ENCODE peak calls at places on chromosomes 3 and 15, in nine cellular contexts. I is stimulated activated CD4-positive, alpha-beta T cell treated with anti-CD3 and anti-CD28 coated beads, Interleukin-4, amount 100 ng/mL, for 4 hours; R is posterior cingulate gyrus; H is NCI-H345; V is GM10248; P is T-helper 2 cell treated with Interferon-gamma antibody and Interleukin-4, amounts not matched to agents 5 μg/mL and 100 μg/mL, for 36 hours; B is substantia nigra; D is iPS-NIHi11; U is activated T-cell treated with anti-CD3 and anti-CD28 coated beads, Interleukin-2, amount 50 U/mL, for 1 hour. C is an unnamed sample.

GRCh38 chr3:104080228-104080627 is 1286.5 kb upstream of the ALCAM start:
- DNase-seq in B (no peak), V (no peak), R (no peak), I (no peak), D (no peak), P (no peak), U (no peak), H (no peak), C (no peak)

GRCh38 chr3:36843065-36844051 is 79.0 kb upstream of the DCLK3 start:
- DNase-seq in P (peak; percentile 46), U (peak; percentile 47), R (no peak), D (peak; percentile 70), I (peak; percentile 48), H (no peak), B (no peak), V (peak; percentile 40), C (no peak)

GRCh38 chr3:98068824-98069223 is 18.1 kb upstream of the OR5AC2 start:
- DNase-seq in H (no peak), V (no peak), R (no peak), B (no peak), I (no peak), D (no peak), U (no peak), P (no peak), C (no peak)

GRCh38 chr15:55434989-55435825 is 26.9 kb downstream of the PIERCE2 start:
- DNase-seq in H (peak; percentile 10), P (no peak), B (no peak), D (peak; percentile 45), V (peak; percentile 56), U (no peak), R (no peak), I (no peak), C (no peak)

GRCh38 chr3:79236488-79236887 is 531.3 kb downstream of the ROBO1 start:
- DNase-seq in U (no peak), R (no peak), P (no peak), B (no peak), H (no peak), I (no peak), V (no peak), D (no peak), C (no peak)

GRCh38 chr3:155946178-155946577 is 75.7 kb downstream of the GMPS start:
- DNase-seq in D (no peak), H (no peak), V (no peak), P (no peak), I (no peak), U (no peak), B (no peak), R (no peak), C (no peak)

GRCh38 chr15:50051811-50052419 is 67.1 kb downstream of the ATP8B4 start:
- DNase-seq in U (no peak), P (no peak), I (no peak), D (peak; percentile 38), R (peak; percentile 62), H (no peak), V (peak; percentile 15), B (peak; percentile 13), C (no peak)

GRCh38 chr3:168865022-168865551 is 769.4 kb upstream of the GOLIM4 start:
- DNase-seq in D (no peak), V (peak; percentile 8), B (no peak), P (no peak), U (no peak), I (no peak), H (peak; percentile 0), R (no peak), C (no peak)

GRCh38 chr15:65954289-65954741 is 85.0 kb downstream of the RAB11A start:
- DNase-seq in V (no peak), R (no peak), P (no peak), B (no peak), D (peak; percentile 54), U (no peak), H (peak; percentile 81), I (no peak), C (no peak)

GRCh38 chr3:131020122-131020693 is 6.4 kb downstream of the ASTE1 start:
- DNase-seq in D (no peak), P (no peak), H (no peak), R (no peak), U (no peak), B (no peak), V (no peak), I (no peak), C (no peak)

GRCh38 chr3:30435950-30436349 is 170.5 kb upstream of the TGFBR2 start:
- DNase-seq in B (no peak), P (no peak), V (no peak), H (no peak), D (no peak), R (no peak), U (no peak), I (no peak), C (no peak)

GRCh38 chr15:73052679-73053397 is 575 bp downstream of the NEO1 start:
- DNase-seq in P (peak; percentile 12), R (peak; percentile 56), B (peak; percentile 50), V (peak; percentile 61), U (peak; percentile 31), D (peak; percentile 66), I (peak; percentile 2), H (peak; percentile 52), C (no peak)

GRCh38 chr15:81880833-81881232 is 165.0 kb downstream of the MEX3B start:
- DNase-seq in I (no peak), B (no peak), H (no peak), U (no peak), V (no peak), D (no peak), R (no peak), P (no peak), C (no peak)

GRCh38 chr3:15043772-15044171 is 21.3 kb downstream of the MRPS25 start:
- DNase-seq in V (no peak), U (no peak), D (no peak), I (no peak), H (no peak), B (no peak), P (no peak), R (no peak), C (no peak)

GRCh38 chr3:1191061-1191460 is 98.2 kb downstream of the CNTN6 start:
- DNase-seq in U (no peak), I (no peak), R (no peak), D (no peak), V (no peak), B (no peak), P (no peak), H (no peak), C (no peak)

GRCh38 chr3:51927095-51927977 is 14.4 kb downstream of the RRP9 start:
- DNase-seq in U (no peak), P (no peak), D (no peak), V (no peak), R (no peak), B (no peak), H (no peak), I (no peak), C (no peak)

GRCh38 chr15:101368868-101369642 is 74.0 kb upstream of the SNRPA1 start:
- DNase-seq in V (no peak), D (no peak), P (no peak), H (no peak), I (no peak), U (no peak), B (no peak), R (no peak), C (no peak)

GRCh38 chr15:64571857-64572291 is 111.5 kb downstream of the ZNF609 start:
- DNase-seq in H (no peak), P (no peak), B (no peak), D (no peak), I (no peak), V (peak; percentile 50), R (no peak), U (no peak), C (no peak)

GRCh38 chr15:42355291-42355690 is 4.0 kb upstream of the CAPN3 start:
- DNase-seq in D (no peak), B (no peak), R (no peak), V (no peak), P (no peak), I (no peak), U (no peak), H (no peak), C (no peak)

GRCh38 chr3:4732974-4733373 is 239.8 kb downstream of the ITPR1 start:
- DNase-seq in B (no peak), I (no peak), R (no peak), U (no peak), D (peak; percentile 33), V (no peak), P (no peak), H (no peak), C (no peak)

GRCh38 chr3:117706037-117706436 is 996.5 kb downstream of the TUSC7 start:
- DNase-seq in P (no peak), H (no peak), D (no peak), U (no peak), V (no peak), B (no peak), I (no peak), R (no peak), C (no peak)

GRCh38 chr15:95894407-95894956 is 436.0 kb upstream of the NR2F2 start:
- DNase-seq in B (no peak), U (no peak), I (no peak), V (no peak), H (no peak), D (no peak), R (no peak), P (no peak), C (no peak)

GRCh38 chr3:19270471-19270870 is 122.2 kb downstream of the KCNH8 start:
- DNase-seq in I (no peak), D (no peak), V (no peak), H (no peak), U (no peak), R (no peak), P (no peak), B (no peak), C (no peak)

GRCh38 chr15:57625703-57626448 is 34.2 kb downstream of the MYZAP start:
- DNase-seq in H (no peak), P (no peak), R (no peak), U (no peak), D (no peak), B (no peak), V (no peak), I (no peak), C (no peak)

GRCh38 chr15:53037904-53038303 is 247.8 kb upstream of the ONECUT1 start:
- DNase-seq in H (no peak), P (no peak), I (no peak), D (no peak), V (no peak), R (no peak), U (no peak), B (no peak), C (no peak)

GRCh38 chr15:51083641-51084040 is 11.1 kb downstream of the TNFAIP8L3 start:
- DNase-seq in V (no peak), I (no peak), H (no peak), U (no peak), D (no peak), B (no peak), R (no peak), P (no peak), C (no peak)

GRCh38 chr3:52779411-52780297 is 2.3 kb downstream of the ITIH1 start:
- DNase-seq in I (no peak), R (peak; percentile 1), D (no peak), B (no peak), U (no peak), V (peak; percentile 75), H (no peak), P (no peak), C (no peak)

GRCh38 chr3:171995486-171995885 is 43.9 kb upstream of the FNDC3B start:
- DNase-seq in D (no peak), H (no peak), I (no peak), P (no peak), R (no peak), V (no peak), U (no peak), B (no peak), C (no peak)

GRCh38 chr3:77931272-77932009 is 891.5 kb downstream of the ROBO2 start:
- DNase-seq in B (no peak), V (no peak), P (no peak), H (peak; percentile 76), D (no peak), R (no peak), I (no peak), U (no peak), C (no peak)

GRCh38 chr3:150469931-150470740 is 62.0 kb downstream of the TSC22D2 start:
- DNase-seq in R (no peak), H (no peak), V (no peak), B (no peak), D (no peak), I (no peak), U (no peak), P (no peak), C (no peak)

GRCh38 chr3:11844891-11845290 is 1.8 kb downstream of the TAMM41 start:
- DNase-seq in V (no peak), H (no peak), I (no peak), U (no peak), D (no peak), P (no peak), R (no peak), B (no peak), C (no peak)

C was measured in activated naive CD8-positive, alpha-beta T cell treated with anti-CD3 and anti-CD28 coated beads, Interleukin-2, amount 50 U/mL, for 16 hours.